ENCODE peak calls at places on chromosomes 12 and 14, in four cellular contexts. R is brain microvascular endothelial cell, J is GM03348, U is natural killer cell. G is an unnamed sample.

GRCh38 chr12:48285751-48286650 is 64.7 kb downstream of the ZNF641 start:
- DNase-seq in R (no peak), U (no peak), J (no peak), G (no peak)

GRCh38 chr14:86766469-86766868 is 1226.5 kb downstream of the GALC start:
- DNase-seq in U (no peak), J (no peak), R (no peak), G (no peak)

GRCh38 chr14:90547968-90548367 is 151.1 kb downstream of the CALM1 start:
- DNase-seq in R (no peak), U (no peak), J (no peak), G (no peak)

GRCh38 chr14:89695846-89696245 is 258.7 kb downstream of the EFCAB11 start:
- DNase-seq in R (no peak), U (no peak), J (no peak), G (no peak)

GRCh38 chr12:64457036-64457435 is 5.1 kb downstream of the TBK1 start:
- DNase-seq in U (no peak), R (peak; percentile 40), J (no peak), G (no peak)

GRCh38 chr12:253116-253831 is 9.4 kb downstream of the SLC6A13 start:
- DNase-seq in R (no peak), J (no peak), U (no peak), G (no peak)

GRCh38 chr14:21894003-21894897 is 220.6 kb upstream of the OR4E1 start:
- DNase-seq in U (peak; percentile 32), J (no peak), R (no peak), G (peak; percentile 24)

GRCh38 chr12:2682301-2683282 is 112.2 kb upstream of the FKBP4 start:
- DNase-seq in J (peak; percentile 31), R (peak; percentile 42), U (peak; percentile 33), G (no peak)

GRCh38 chr12:93221841-93222240 is 155.9 kb upstream of the NUDT4 start:
- DNase-seq in R (no peak), U (no peak), J (no peak), G (no peak)

GRCh38 chr12:88960213-88960878 is 380.1 kb upstream of the KITLG start:
- DNase-seq in J (peak; percentile 4), R (no peak), U (no peak), G (no peak)

GRCh38 chr12:13376627-13377373 is 180.3 kb downstream of the EMP1 start:
- DNase-seq in U (no peak), R (no peak), J (no peak), G (no peak)

GRCh38 chr12:12741705-12742104 is 24.5 kb downstream of the CDKN1B start:
- DNase-seq in U (no peak), J (no peak), R (no peak), G (no peak)

GRCh38 chr14:77125275-77126073 is 16.1 kb downstream of the ZDHHC22 start:
- DNase-seq in R (no peak), U (no peak), J (no peak), G (no peak)

GRCh38 chr14:68361231-68361630 is 431.6 kb downstream of the ZFP36L1 start:
- DNase-seq in U (no peak), R (peak; percentile 64), J (peak; percentile 37), G (no peak)

GRCh38 chr12:97229036-97229435 is 233.6 kb upstream of the RMST start:
- DNase-seq in J (no peak), U (no peak), R (no peak), G (no peak)

GRCh38 chr14:74437654-74438053 is 11.6 kb upstream of the SYNDIG1L start:
- DNase-seq in U (no peak), R (no peak), J (no peak), G (no peak)

GRCh38 chr12:49044660-49045059 is 15.9 kb downstream of the KMT2D start:
- DNase-seq in J (no peak), U (no peak), R (no peak), G (no peak)

GRCh38 chr14:101965145-101965531 is 765 bp downstream of the DYNC1H1 start:
- DNase-seq in R (peak; percentile 43), U (peak; percentile 56), J (peak; percentile 68), G (peak; percentile 76)

GRCh38 chr12:42145197-42145549 is 499 bp upstream of the GXYLT1 start:
- DNase-seq in R (no peak), J (no peak), U (no peak), G (no peak)

GRCh38 chr14:78705989-78706388 is 535.8 kb downstream of the NRXN3 start:
- DNase-seq in R (no peak), J (no peak), U (no peak), G (no peak)

GRCh38 chr12:65663648-65664047 is 160.6 kb upstream of the HMGA2 start:
- DNase-seq in J (no peak), R (no peak), U (no peak), G (no peak)

GRCh38 chr12:114625294-114625851 is 58.6 kb downstream of the TBX3 start:
- DNase-seq in R (peak; percentile 49), J (peak; percentile 62), U (no peak), G (peak; percentile 24)

GRCh38 chr14:65334765-65335411 is 77.6 kb upstream of the FUT8 start:
- DNase-seq in U (no peak), J (no peak), R (no peak), G (peak; percentile 58)

GRCh38 chr12:124482567-124482893 is 84.9 kb downstream of the NCOR2 start:
- DNase-seq in R (no peak), U (no peak), J (no peak), G (no peak)

GRCh38 chr12:17215754-17216153 is 609.8 kb upstream of the LMO3 start:
- DNase-seq in R (no peak), J (no peak), U (no peak), G (no peak)

GRCh38 chr14:51666070-51666469 is 14.4 kb downstream of the FRMD6 start:
- DNase-seq in U (no peak), J (no peak), R (no peak), G (no peak)

GRCh38 chr12:109946505-109946904 is 46.4 kb downstream of the TCHP start:
- DNase-seq in J (peak; percentile 35), U (no peak), R (peak; percentile 58), G (peak; percentile 31)

GRCh38 chr12:15155271-15155670 is 65.9 kb downstream of the RERG start:
- DNase-seq in U (no peak), R (no peak), J (no peak), G (no peak)

GRCh38 chr12:132837693-132838463 is 9.2 kb upstream of the GOLGA3 start:
- DNase-seq in U (no peak), R (no peak), J (peak; percentile 32), G (no peak)

GRCh38 chr14:23094666-23095195 is at the start of gene ACIN1:
- DNase-seq in U (peak; percentile 100), J (peak; percentile 85), R (peak; percentile 78), G (peak; percentile 77)

GRCh38 chr12:46494424-46494823 is 121.9 kb upstream of the SLC38A2 start:
- DNase-seq in U (no peak), R (peak; percentile 38), J (peak; percentile 70), G (no peak)

GRCh38 chr12:121537814-121538698 is 42.8 kb downstream of the KDM2B start:
- DNase-seq in R (no peak), J (peak; percentile 68), U (peak; percentile 61), G (peak; percentile 36)

GRCh38 chr14:104280902-104281767 is 142.7 kb downstream of the KIF26A start:
- DNase-seq in J (no peak), R (no peak), U (peak; percentile 11), G (peak; percentile 59)

G was measured in upper lobe of left lung.